ENCODE peak calls at places on chromosomes 16 and 17, in eight cellular contexts. D is astrocyte of the cerebellum, E is A549, Z is NT2/D1, N is tibial nerve, C is esophagus muscularis mucosa, U is adrenal gland, H is cardiac fibroblast. J is an unnamed sample.

GRCh38 chr16:3597226-3597625 is 14.2 kb downstream of the SLX4 start:
- DNase-seq in D (no peak), E (no peak), Z (no peak), N (no peak), C (no peak), U (no peak), H (no peak), J (no peak)

GRCh38 chr16:70520612-70521297 is 2.6 kb downstream of the COG4 start:
- DNase-seq in D (no peak), E (no peak), Z (no peak), N (no peak), C (no peak), U (no peak), H (peak), J (no peak)

GRCh38 chr16:3564130-3564888 is 12.9 kb downstream of the NLRC3 start:
- DNase-seq in D (no peak), E (no peak), Z (no peak), N (no peak), C (no peak), U (no peak), H (no peak), J (no peak)

GRCh38 chr16:77373726-77374125 is 61.1 kb downstream of the ADAMTS18 start:
- DNase-seq in D (no peak), E (no peak), Z (no peak), N (no peak), C (no peak), U (no peak), H (no peak), J (no peak)

GRCh38 chr17:59815965-59816364 is 76.8 kb downstream of the TUBD1 start:
- DNase-seq in D (no peak), E (no peak), Z (no peak), N (no peak), C (no peak), U (no peak), H (peak), J (no peak)

GRCh38 chr17:61205931-61206330 is 193.7 kb upstream of the TBX2 start:
- DNase-seq in D (no peak), E (peak), Z (no peak), N (no peak), C (no peak), U (no peak), H (no peak), J (peak)

GRCh38 chr17:80969674-80970043 is 22.0 kb upstream of the CHMP6 start:
- DNase-seq in D (no peak), E (no peak), Z (no peak), N (no peak), C (no peak), U (no peak), H (no peak), J (no peak)

GRCh38 chr16:84340305-84341040 is 27.9 kb upstream of the ATP2C2 start:
- DNase-seq in D (no peak), E (peak), Z (no peak), N (no peak), C (no peak), U (no peak), H (peak), J (no peak)

GRCh38 chr16:78659668-78660217 is 560.3 kb downstream of the WWOX start:
- DNase-seq in D (no peak), E (no peak), Z (no peak), N (no peak), C (no peak), U (no peak), H (no peak), J (no peak)

GRCh38 chr16:86768999-86769398 is 190.7 kb downstream of the FOXL1 start:
- DNase-seq in D (peak), E (peak), Z (no peak), N (no peak), C (no peak), U (no peak), H (peak), J (peak)

GRCh38 chr16:11233727-11234376 is 22.2 kb downstream of the SOCS1 start:
- DNase-seq in D (no peak), E (no peak), Z (no peak), N (no peak), C (no peak), U (no peak), H (no peak), J (no peak)

GRCh38 chr16:2486645-2487516 is 12.0 kb downstream of the TBC1D24 start:
- DNase-seq in D (no peak), E (no peak), Z (no peak), N (no peak), C (no peak), U (no peak), H (no peak), J (no peak)

GRCh38 chr16:28264656-28265055 is 27.7 kb upstream of the SBK1 start:
- DNase-seq in D (no peak), E (peak), Z (no peak), N (no peak), C (no peak), U (no peak), H (peak), J (no peak)

GRCh38 chr17:80930335-80931040 is 61.2 kb upstream of the CHMP6 start:
- DNase-seq in D (no peak), E (no peak), Z (no peak), N (no peak), C (no peak), U (no peak), H (no peak), J (no peak)

GRCh38 chr17:82959242-82959930 is 119.6 kb upstream of the ZNF750 start:
- DNase-seq in D (no peak), E (no peak), Z (no peak), N (no peak), C (no peak), U (no peak), H (no peak), J (no peak)

GRCh38 chr16:66278111-66278531 is 88.4 kb upstream of the CDH5 start:
- DNase-seq in D (no peak), E (no peak), Z (no peak), N (no peak), C (no peak), U (no peak), H (no peak), J (no peak)

GRCh38 chr17:12959441-12959840 is 58.4 kb downstream of the ELAC2 start:
- DNase-seq in D (peak), E (no peak), Z (no peak), N (no peak), C (no peak), U (no peak), H (peak), J (peak)

GRCh38 chr16:87062569-87063442 is 254.4 kb downstream of the C16orf95 start:
- DNase-seq in D (peak), E (peak), Z (peak), N (peak), C (no peak), U (peak), H (peak), J (peak)

GRCh38 chr17:21285164-21286065 is 904 bp downstream of the MAP2K3 start:
- DNase-seq in D (no peak), E (no peak), Z (no peak), N (no peak), C (no peak), U (peak), H (peak), J (peak)

GRCh38 chr16:1863681-1864460 is 8.1 kb downstream of the MEIOB start:
- DNase-seq in D (peak), E (peak), Z (no peak), N (no peak), C (no peak), U (no peak), H (peak), J (no peak)

GRCh38 chr17:15377200-15377599 is 35.8 kb upstream of the TEKT3 start:
- DNase-seq in D (peak), E (no peak), Z (no peak), N (no peak), C (no peak), U (no peak), H (peak), J (no peak)

GRCh38 chr17:15380447-15380846 is 39.0 kb upstream of the TEKT3 start:
- DNase-seq in D (no peak), E (no peak), Z (no peak), N (no peak), C (no peak), U (no peak), H (no peak), J (no peak)

GRCh38 chr17:15378243-15378642 is 36.8 kb upstream of the TEKT3 start:
- DNase-seq in D (no peak), E (no peak), Z (no peak), N (no peak), C (no peak), U (no peak), H (no peak), J (no peak)

GRCh38 chr17:15379659-15380058 is 38.3 kb upstream of the TEKT3 start:
- DNase-seq in D (no peak), E (no peak), Z (no peak), N (no peak), C (no peak), U (no peak), H (no peak), J (no peak)

DNA sequence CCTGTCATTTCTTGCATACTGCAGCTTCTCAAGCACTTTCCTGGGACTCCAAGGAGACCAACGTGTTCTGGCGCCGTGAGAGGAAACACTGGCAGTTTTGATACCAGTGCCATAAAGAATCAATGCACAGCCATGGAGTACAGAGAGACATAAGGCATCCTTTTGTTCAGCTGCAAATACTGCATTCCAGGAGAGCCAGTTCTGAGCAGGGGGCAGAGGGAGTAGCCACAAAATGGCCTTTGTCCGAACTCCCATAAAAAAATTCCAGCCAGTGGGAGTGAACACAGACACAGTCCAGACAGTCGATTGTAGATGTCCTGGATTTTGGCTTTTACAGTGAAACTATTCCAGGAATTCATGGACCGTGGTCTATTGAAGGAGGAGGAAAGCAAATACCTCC is 36.2 kb upstream of the TEKT3 start:
- DNase-seq in D (peak), E (no peak), Z (no peak), N (no peak), C (no peak), U (no peak), H (peak), J (no peak)
- H3K4me3 ChIP-seq in D (peak), E (no peak), Z (no peak), N (no peak), C (no peak), U (no peak), H (no peak), J (no peak)

DNA sequence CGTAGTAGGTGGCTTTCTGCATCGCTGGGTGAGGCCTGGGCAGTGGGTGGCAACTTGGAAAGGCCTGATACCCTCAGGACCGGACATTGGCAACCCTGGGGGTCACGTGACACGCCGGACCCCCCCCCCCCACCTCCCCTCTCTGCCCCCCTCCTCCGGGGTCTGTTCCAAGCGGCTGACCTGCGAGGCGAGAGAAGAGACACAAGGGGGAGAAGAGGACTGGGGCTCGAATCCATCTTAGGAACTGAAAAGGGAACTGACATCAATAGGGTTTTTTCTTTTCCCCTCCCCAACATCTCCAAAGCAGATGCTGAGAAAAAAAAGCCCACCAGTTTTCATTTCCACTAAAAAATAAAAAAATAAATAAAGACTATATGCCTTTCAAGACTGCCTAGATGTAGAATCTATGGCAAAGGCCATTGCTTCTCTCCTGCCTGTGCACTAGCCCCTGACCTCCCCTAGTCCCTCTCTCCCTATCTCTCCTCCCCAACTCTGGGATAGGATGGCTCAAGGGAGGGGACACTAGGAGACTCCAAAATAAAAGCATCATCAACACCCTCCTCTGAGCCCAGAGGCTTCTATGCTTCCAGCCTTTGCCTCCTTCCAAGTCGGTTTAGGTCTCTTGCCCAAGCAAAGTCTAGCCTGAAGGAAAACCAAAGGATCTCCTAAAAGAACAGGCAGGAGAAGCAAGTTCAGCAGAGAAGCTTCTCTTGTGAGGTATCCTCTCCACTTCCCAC is 7.7 kb upstream of the HOXB2 start:
- DNase-seq in D (no peak), E (no peak), Z (no peak), N (no peak), C (no peak), U (no peak), H (no peak), J (no peak)
- H3K4me3 ChIP-seq in D (peak), E (no peak), Z (peak), N (no peak), C (peak), U (no peak), H (no peak), J (no peak)

GRCh38 chr17:31631759-31632158 is 227.3 kb downstream of the COPRS start:
- DNase-seq in D (no peak), E (no peak), Z (no peak), N (no peak), C (no peak), U (no peak), H (no peak), J (peak)

GRCh38 chr17:31623990-31624389 is 232.5 kb downstream of the RAB11FIP4 start:
- DNase-seq in D (no peak), E (no peak), Z (no peak), N (no peak), C (no peak), U (no peak), H (no peak), J (no peak)

GRCh38 chr17:31627960-31628359 is 231.1 kb downstream of the COPRS start:
- DNase-seq in D (peak), E (no peak), Z (no peak), N (no peak), C (no peak), U (no peak), H (peak), J (peak)

GRCh38 chr17:31629696-31630470 is 229.2 kb downstream of the COPRS start:
- DNase-seq in D (peak), E (no peak), Z (no peak), N (no peak), C (no peak), U (no peak), H (peak), J (peak)
- H3K4me3 ChIP-seq in D (no peak), E (no peak), Z (no peak), N (no peak), C (no peak), U (no peak), H (no peak), J (no peak)

DNA sequence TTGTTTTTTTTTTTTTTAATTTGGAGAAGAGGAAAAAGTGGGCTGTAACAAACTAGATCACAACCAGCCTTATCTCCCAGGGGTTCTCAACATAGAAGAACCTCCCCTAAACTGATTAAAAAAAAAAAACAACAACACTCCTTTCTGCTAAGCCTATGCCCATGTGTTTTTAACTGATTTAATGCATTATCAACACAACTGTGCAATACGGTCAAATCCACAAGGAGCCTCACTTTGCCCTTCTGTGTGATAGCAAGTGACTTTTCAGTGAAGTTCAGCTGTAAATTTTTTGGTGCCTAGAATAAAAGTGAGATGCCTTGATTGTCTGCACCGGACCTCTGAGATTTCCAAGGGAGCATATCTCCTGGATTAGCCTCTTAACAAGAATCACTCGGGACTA is 611 bp downstream of the MYH11 start:
- DNase-seq in D (no peak), E (no peak), Z (no peak), N (no peak), C (no peak), U (no peak), H (no peak), J (no peak)
- H3K4me3 ChIP-seq in D (no peak), E (no peak), Z (no peak), N (no peak), C (peak), U (no peak), H (no peak), J (no peak)

GRCh38 chr17:40456396-40456951 is 13.2 kb downstream of the IGFBP4 start:
- DNase-seq in D (no peak), E (peak), Z (no peak), N (no peak), C (no peak), U (peak), H (peak), J (no peak)

GRCh38 chr17:40459646-40460584 is 16.7 kb downstream of the IGFBP4 start:
- DNase-seq in D (no peak), E (peak), Z (no peak), N (no peak), C (no peak), U (peak), H (no peak), J (no peak)

GRCh38 chr17:40458001-40458791 is 14.9 kb downstream of the IGFBP4 start:
- DNase-seq in D (peak), E (peak), Z (no peak), N (no peak), C (no peak), U (no peak), H (peak), J (peak)

GRCh38 chr17:40458851-40459482 is 15.7 kb downstream of the IGFBP4 start:
- DNase-seq in D (no peak), E (peak), Z (no peak), N (no peak), C (no peak), U (no peak), H (peak), J (no peak)

GRCh38 chr17:40457369-40457768 is 14.1 kb downstream of the IGFBP4 start:
- DNase-seq in D (no peak), E (peak), Z (no peak), N (no peak), C (no peak), U (no peak), H (peak), J (no peak)
- H3K4me3 ChIP-seq in D (no peak), E (peak), Z (no peak), N (no peak), C (no peak), U (no peak), H (no peak), J (no peak)

GRCh38 chr16:89170346-89171215 is 967 bp upstream of the CDH15 start:
- DNase-seq in D (no peak), E (peak), Z (peak), N (no peak), C (no peak), U (no peak), H (no peak), J (no peak)
- H3K4me3 ChIP-seq in D (peak), E (peak), Z (peak), N (peak), C (peak), U (no peak), H (no peak), J (no peak)

J was measured in MG63.